ENCODE peak calls at places on chromosomes 12 and 14, in seven cellular contexts. F is ovary, N is tibial artery, B is tibial nerve, R is stomach, P is Peyer's patch, K is endothelial cell of umbilical vein. I is an unnamed sample. For H3K36me3, the result is how much of the 10 kb centered on the place peaks cover.

GRCh38 chr12:90899456-90900182 is 55.4 kb downstream of the CCER1 start:
- DNase-seq in F (no peak), N (no peak), B (no peak), R (no peak), P (no peak), K (no peak), I (no peak)

GRCh38 chr14:26621366-26621765 is 23.5 kb upstream of the NOVA1 start:
- DNase-seq in F (no peak), N (no peak), B (no peak), R (no peak), P (no peak), K (no peak), I (no peak)

GRCh38 chr14:103908580-103908979 is 19.7 kb upstream of the TDRD9 start:
- DNase-seq in F (no peak), N (no peak), B (no peak), R (no peak), P (no peak), K (no peak), I (peak)

GRCh38 chr12:54159549-54159948 is 29.2 kb downstream of the SMUG1 start:
- DNase-seq in F (no peak), N (no peak), B (no peak), R (no peak), P (no peak), K (no peak), I (no peak)

GRCh38 chr12:3202734-3203446 is 125.7 kb downstream of the TSPAN9 start:
- DNase-seq in F (peak), N (peak), B (no peak), R (peak), P (peak), K (peak), I (peak)

GRCh38 chr14:75859746-75860145 is 122.0 kb downstream of the TGFB3 start:
- DNase-seq in F (no peak), N (no peak), B (no peak), R (no peak), P (no peak), K (no peak), I (no peak)

GRCh38 chr12:107610030-107610859 is 75.4 kb upstream of the PWP1 start:
- DNase-seq in F (no peak), N (no peak), B (no peak), R (no peak), P (peak), K (peak), I (no peak)

GRCh38 chr12:131082795-131083194 is 129.1 kb downstream of the ADGRD1 start:
- DNase-seq in F (no peak), N (no peak), B (peak), R (no peak), P (no peak), K (no peak), I (no peak)

GRCh38 chr12:11652351-11653040 is 3.0 kb downstream of the ETV6 start:
- DNase-seq in F (no peak), N (peak), B (no peak), R (peak), P (peak), K (peak), I (no peak)

GRCh38 chr12:126051611-126052107 is 986.4 kb downstream of the AACS start:
- DNase-seq in F (no peak), N (no peak), B (no peak), R (no peak), P (no peak), K (no peak), I (no peak)

GRCh38 chr14:102905116-102906108 is 17.1 kb upstream of the AMN start:
- DNase-seq in F (no peak), N (no peak), B (no peak), R (no peak), P (peak), K (no peak), I (no peak)

GRCh38 chr14:50734950-50735697 is 67.0 kb upstream of the SAV1 start:
- DNase-seq in F (no peak), N (no peak), B (no peak), R (no peak), P (no peak), K (no peak), I (no peak)

GRCh38 chr12:79424109-79424721 is 266.5 kb downstream of the PAWR start:
- DNase-seq in F (no peak), N (no peak), B (no peak), R (no peak), P (no peak), K (peak), I (no peak)

GRCh38 chr12:96237465-96238077 is 43.4 kb downstream of the ELK3 start:
- DNase-seq in F (peak), N (peak), B (no peak), R (peak), P (peak), K (peak), I (no peak)

GRCh38 chr12:68630050-68630449 is 19.4 kb downstream of the RAP1B start:
- DNase-seq in F (no peak), N (no peak), B (no peak), R (no peak), P (no peak), K (no peak), I (no peak)

GRCh38 chr12:40697566-40698257 is 5.5 kb downstream of the CNTN1 start:
- DNase-seq in F (no peak), N (no peak), B (no peak), R (no peak), P (no peak), K (no peak), I (no peak)

GRCh38 chr12:101927042-101927441 is 49.7 kb downstream of the DRAM1 start:
- DNase-seq in F (no peak), N (no peak), B (no peak), R (no peak), P (no peak), K (no peak), I (no peak)

GRCh38 chr12:115857923-115858322 is 419.6 kb downstream of the MED13L start:
- DNase-seq in F (no peak), N (no peak), B (no peak), R (no peak), P (no peak), K (no peak), I (no peak)

GRCh38 chr12:111401167-111401605 is 4.5 kb upstream of the SH2B3 start:
- DNase-seq in F (no peak), N (no peak), B (no peak), R (no peak), P (no peak), K (no peak), I (no peak)

GRCh38 chr12:65327207-65328076 is 49.0 kb downstream of the MSRB3 start:
- DNase-seq in F (no peak), N (peak), B (no peak), R (no peak), P (no peak), K (peak), I (no peak)

GRCh38 chr12:1853716-1854115 is 33.4 kb downstream of the LRTM2 start:
- DNase-seq in F (no peak), N (no peak), B (no peak), R (no peak), P (peak), K (no peak), I (no peak)

GRCh38 chr12:29519585-29520182 is 22.2 kb upstream of the OVCH1 start:
- DNase-seq in F (no peak), N (no peak), B (no peak), R (no peak), P (peak), K (peak), I (no peak)

GRCh38 chr14:98931126-98931525 is 340.9 kb downstream of the BCL11B start:
- DNase-seq in F (no peak), N (peak), B (no peak), R (no peak), P (no peak), K (no peak), I (no peak)

GRCh38 chr14:71645656-71646055 is 286.6 kb upstream of the RGS6 start:
- DNase-seq in F (no peak), N (no peak), B (no peak), R (no peak), P (no peak), K (no peak), I (no peak)

GRCh38 chr14:39228509-39229221 is 5.0 kb upstream of the MIA2 start:
- DNase-seq in F (no peak), N (no peak), B (no peak), R (no peak), P (no peak), K (no peak), I (no peak)

GRCh38 chr12:76781321-76781720 is 17.4 kb downstream of the ZDHHC17 start:
- DNase-seq in F (no peak), N (no peak), B (no peak), R (no peak), P (no peak), K (no peak), I (no peak)

GRCh38 chr14:53879747-53880146 is 76.9 kb downstream of the BMP4 start:
- DNase-seq in F (no peak), N (no peak), B (no peak), R (no peak), P (no peak), K (peak), I (no peak)
- H3K27ac ChIP-seq in F (no peak), N (no peak), B (no peak), R (no peak), P (no peak), K (peak), I (no peak)

DNA sequence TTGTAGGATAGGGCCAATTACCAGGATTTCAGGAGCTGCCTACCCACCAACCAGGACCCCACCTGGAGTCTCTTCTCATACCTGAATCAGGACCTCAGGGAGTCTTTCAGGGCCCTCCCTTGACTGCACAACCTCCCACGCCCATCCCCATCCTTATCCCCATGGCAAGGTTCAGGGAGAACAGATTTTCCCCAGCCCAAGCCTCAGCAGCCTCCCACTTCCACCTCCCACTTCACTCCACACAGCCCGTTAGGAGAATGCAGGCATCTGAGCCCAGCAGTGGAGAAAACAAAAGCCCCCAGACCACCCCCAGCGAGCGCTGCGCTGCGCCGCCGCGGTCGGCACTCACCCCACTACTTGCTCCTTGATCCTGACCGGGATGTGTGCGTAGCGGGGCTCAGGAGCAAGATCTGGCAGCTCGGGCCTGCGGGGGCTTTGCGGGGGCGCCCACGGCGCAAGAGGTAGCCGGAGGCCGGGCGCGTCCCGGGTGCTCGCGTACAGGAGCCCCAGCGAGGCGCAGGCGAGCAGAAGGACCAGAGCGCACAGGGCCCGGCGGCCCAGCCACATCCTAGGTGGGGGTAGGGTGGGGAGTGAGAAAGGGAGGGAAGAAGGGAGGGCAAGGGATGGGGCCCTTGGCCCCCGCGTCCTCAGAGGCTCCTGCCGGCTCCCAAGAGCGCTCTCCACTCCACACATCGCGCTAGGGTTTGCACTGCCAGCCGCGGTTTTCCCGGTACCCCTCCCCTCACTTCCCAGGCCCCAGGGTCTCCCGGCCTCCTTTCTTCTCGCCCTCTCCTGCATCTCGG is 1.2 kb downstream of the B4GALNT1 start:
- DNase-seq in F (no peak), N (no peak), B (no peak), R (no peak), P (no peak), K (no peak), I (no peak)
- H3K4me3 ChIP-seq in F (peak), N (peak), B (peak), R (peak), P (peak), K (no peak), I (no peak)

DNA sequence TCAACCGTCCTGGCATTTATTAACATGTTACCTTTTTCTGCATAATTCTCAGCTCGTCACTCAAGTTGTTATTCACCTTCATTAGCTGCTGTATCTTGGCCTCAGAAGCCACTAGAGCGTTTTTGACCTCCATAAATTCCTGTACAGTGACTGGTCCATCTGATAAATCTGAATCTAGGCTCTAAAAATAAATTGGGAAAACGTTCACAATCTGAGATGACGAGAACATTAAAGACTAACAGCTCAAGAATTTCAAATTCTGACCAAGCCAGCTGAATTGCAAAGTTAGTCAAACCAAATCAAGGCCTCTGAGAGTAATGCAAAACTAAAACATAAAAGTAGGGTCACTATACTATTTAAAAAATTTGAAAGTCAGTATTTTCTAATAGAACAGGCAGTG is 45.0 kb downstream of the GIT2 start:
- DNase-seq in F (no peak), N (no peak), B (no peak), R (no peak), P (no peak), K (no peak), I (no peak)
- H3K36me3 ChIP-seq in F (under half), N (half or more), B (under half), R (half or more), P (under half), K (under half), I (under half)

GRCh38 chr14:36767603-36768281 is 106.1 kb downstream of the PAX9 start:
- DNase-seq in F (no peak), N (no peak), B (no peak), R (no peak), P (no peak), K (no peak), I (no peak)
- H3K27ac ChIP-seq in F (no peak), N (no peak), B (no peak), R (no peak), P (no peak), K (no peak), I (no peak)

GRCh38 chr12:57763881-57764661 is 2.8 kb downstream of the CYP27B1 start:
- DNase-seq in F (no peak), N (no peak), B (no peak), R (no peak), P (no peak), K (no peak), I (no peak)
- H3K4me3 ChIP-seq in F (no peak), N (no peak), B (no peak), R (no peak), P (peak), K (no peak), I (peak)

GRCh38 chr12:57783861-57784260 is 1.3 kb downstream of the TSFM start:
- DNase-seq in F (no peak), N (no peak), B (no peak), R (no peak), P (no peak), K (no peak), I (no peak)
- H3K36me3 ChIP-seq in F (under half), N (half or more), B (under half), R (half or more), P (under half), K (under half), I (under half)

GRCh38 chr12:62484234-62484633 is 17.6 kb downstream of the MON2 start:
- DNase-seq in F (no peak), N (no peak), B (no peak), R (no peak), P (no peak), K (no peak), I (no peak)

GRCh38 chr12:62482769-62483168 is 16.1 kb downstream of the MON2 start:
- DNase-seq in F (no peak), N (no peak), B (no peak), R (no peak), P (no peak), K (no peak), I (no peak)

DNA sequence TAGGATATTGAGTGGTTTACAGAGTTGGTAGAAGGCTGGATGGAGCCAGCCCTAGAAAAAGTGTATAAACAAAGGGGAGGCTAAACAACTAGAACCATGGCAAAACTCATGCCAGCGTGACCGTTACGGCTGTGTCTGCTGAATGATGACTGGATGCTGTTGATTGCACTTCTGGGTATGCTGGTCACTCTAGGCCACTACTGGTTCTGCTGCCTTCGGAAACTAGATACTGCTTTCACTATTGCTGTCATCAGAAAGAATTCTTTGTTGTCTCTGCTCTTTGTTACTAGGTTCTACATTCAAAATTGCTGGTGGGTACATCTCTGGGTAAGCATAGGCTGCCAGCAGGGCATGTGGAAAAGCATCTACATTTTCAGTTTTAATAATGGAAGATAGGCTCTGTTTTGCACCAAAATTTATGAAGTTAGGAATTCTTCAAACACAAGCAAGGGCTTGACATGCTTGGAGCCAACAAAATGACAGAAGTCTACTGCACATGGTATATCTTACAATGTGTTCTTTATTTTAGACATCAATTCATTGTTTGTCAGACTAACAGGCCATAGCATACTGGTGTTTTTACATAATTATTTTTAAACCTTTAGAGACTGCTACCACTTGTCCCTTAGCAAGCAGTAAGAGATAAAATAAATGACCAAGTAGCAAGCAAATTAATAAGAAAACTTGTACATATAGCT is 15.4 kb downstream of the MON2 start:
- DNase-seq in F (no peak), N (no peak), B (no peak), R (no peak), P (no peak), K (no peak), I (no peak)
- H3K27ac ChIP-seq in F (no peak), N (no peak), B (peak), R (no peak), P (no peak), K (no peak), I (no peak)

GRCh38 chr12:6372403-6373003 is 2.9 kb downstream of the SCNN1A start:
- DNase-seq in F (peak), N (peak), B (no peak), R (peak), P (peak), K (peak), I (no peak)
- H3K4me3 ChIP-seq in F (no peak), N (no peak), B (no peak), R (peak), P (peak), K (no peak), I (no peak)

GRCh38 chr14:23306113-23306411 is 571 bp upstream of the BCL2L2 start:
- DNase-seq in F (peak), N (no peak), B (no peak), R (no peak), P (no peak), K (no peak), I (no peak)

GRCh38 chr14:23308721-23309445 is 2.2 kb downstream of the BCL2L2 start:
- DNase-seq in F (no peak), N (no peak), B (no peak), R (no peak), P (no peak), K (no peak), I (no peak)

GRCh38 chr14:23307687-23308644 is 1.3 kb downstream of the BCL2L2 start:
- DNase-seq in F (no peak), N (no peak), B (no peak), R (no peak), P (no peak), K (no peak), I (no peak)

GRCh38 chr14:23306412-23307145 is at the start of gene BCL2L2:
- DNase-seq in F (peak), N (peak), B (peak), R (peak), P (peak), K (peak), I (no peak)

DNA sequence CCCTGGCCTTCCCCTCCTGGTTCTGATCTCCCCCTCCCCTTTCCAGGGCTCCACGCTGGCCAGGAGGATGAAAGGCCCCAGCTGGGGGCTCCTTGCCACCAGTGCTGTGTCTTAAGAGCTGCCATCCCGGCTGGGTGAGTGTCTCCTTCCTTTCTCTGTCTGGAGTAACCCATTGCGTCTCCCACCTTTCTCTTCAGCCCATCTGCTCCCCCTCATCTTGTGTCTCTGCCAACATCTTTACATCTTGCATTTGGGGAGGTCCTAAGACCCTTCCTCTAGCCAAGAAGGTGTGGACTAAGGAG is 464 bp downstream of the BCL2L2 start:
- DNase-seq in F (no peak), N (no peak), B (no peak), R (no peak), P (no peak), K (no peak), I (no peak)
- H3K36me3 ChIP-seq in F (under half), N (under half), B (under half), R (under half), P (under half), K (under half), I (under half)

I was measured in naive thymus-derived CD4-positive, alpha-beta T cell.